ENCODE peak calls at places on chromosomes 6 and 20, in four cellular contexts. E is IMR-90, V is GM12878, Y is K562. J is an unnamed sample.

GRCh38 chr20:44001667-44002596 is 87.3 kb downstream of the TOX2 start:
- DNase-seq in E (no peak), V (peak), Y (no peak), J (no peak)

GRCh38 chr6:74939309-74939708 is 266.5 kb downstream of the COL12A1 start:
- DNase-seq in E (no peak), V (no peak), Y (no peak), J (no peak)

GRCh38 chr20:50242863-50243609 is 52.4 kb downstream of the CEBPB start:
- DNase-seq in E (no peak), V (no peak), Y (no peak), J (no peak)

GRCh38 chr20:8481636-8482035 is 349.6 kb downstream of the PLCB1 start:
- DNase-seq in E (peak), V (no peak), Y (no peak), J (no peak)

GRCh38 chr6:106974999-106975698 is 620 bp upstream of the CD24 start:
- DNase-seq in E (no peak), V (no peak), Y (peak), J (peak)

GRCh38 chr6:20569000-20569610 is 34.8 kb downstream of the CDKAL1 start:
- DNase-seq in E (peak), V (no peak), Y (no peak), J (no peak)

GRCh38 chr6:168864541-168865495 is 388.8 kb downstream of the THBS2 start:
- DNase-seq in E (no peak), V (no peak), Y (no peak), J (no peak)

GRCh38 chr6:131552572-131552971 is 20.5 kb upstream of the ARG1 start:
- DNase-seq in E (no peak), V (no peak), Y (no peak), J (no peak)

GRCh38 chr6:1765160-1765900 is 155.6 kb downstream of the FOXC1 start:
- DNase-seq in E (no peak), V (no peak), Y (no peak), J (no peak)

GRCh38 chr20:24894967-24895366 is 54.1 kb upstream of the CST7 start:
- DNase-seq in E (no peak), V (no peak), Y (no peak), J (no peak)

GRCh38 chr6:117411474-117411873 is 14.3 kb downstream of the ROS1 start:
- DNase-seq in E (no peak), V (no peak), Y (no peak), J (no peak)

GRCh38 chr20:47370850-47371782 is 14.6 kb upstream of the ZMYND8 start:
- DNase-seq in E (no peak), V (no peak), Y (no peak), J (no peak)

GRCh38 chr6:36986704-36987047 is 680 bp upstream of the MTCH1 start:
- DNase-seq in E (no peak), V (no peak), Y (no peak), J (no peak)

GRCh38 chr20:30484009-30484748 is 773.3 kb upstream of the DEFB115 start:
- DNase-seq in E (no peak), V (no peak), Y (no peak), J (peak)

GRCh38 chr6:46931416-46931815 is 9.7 kb upstream of the ADGRF5 start:
- DNase-seq in E (no peak), V (no peak), Y (no peak), J (no peak)

GRCh38 chr6:165146456-165146855 is 162.9 kb downstream of the C6orf118 start:
- DNase-seq in E (no peak), V (no peak), Y (no peak), J (no peak)

GRCh38 chr20:53800883-53801604 is 207.4 kb upstream of the ZNF217 start:
- DNase-seq in E (no peak), V (no peak), Y (peak), J (no peak)

DNA sequence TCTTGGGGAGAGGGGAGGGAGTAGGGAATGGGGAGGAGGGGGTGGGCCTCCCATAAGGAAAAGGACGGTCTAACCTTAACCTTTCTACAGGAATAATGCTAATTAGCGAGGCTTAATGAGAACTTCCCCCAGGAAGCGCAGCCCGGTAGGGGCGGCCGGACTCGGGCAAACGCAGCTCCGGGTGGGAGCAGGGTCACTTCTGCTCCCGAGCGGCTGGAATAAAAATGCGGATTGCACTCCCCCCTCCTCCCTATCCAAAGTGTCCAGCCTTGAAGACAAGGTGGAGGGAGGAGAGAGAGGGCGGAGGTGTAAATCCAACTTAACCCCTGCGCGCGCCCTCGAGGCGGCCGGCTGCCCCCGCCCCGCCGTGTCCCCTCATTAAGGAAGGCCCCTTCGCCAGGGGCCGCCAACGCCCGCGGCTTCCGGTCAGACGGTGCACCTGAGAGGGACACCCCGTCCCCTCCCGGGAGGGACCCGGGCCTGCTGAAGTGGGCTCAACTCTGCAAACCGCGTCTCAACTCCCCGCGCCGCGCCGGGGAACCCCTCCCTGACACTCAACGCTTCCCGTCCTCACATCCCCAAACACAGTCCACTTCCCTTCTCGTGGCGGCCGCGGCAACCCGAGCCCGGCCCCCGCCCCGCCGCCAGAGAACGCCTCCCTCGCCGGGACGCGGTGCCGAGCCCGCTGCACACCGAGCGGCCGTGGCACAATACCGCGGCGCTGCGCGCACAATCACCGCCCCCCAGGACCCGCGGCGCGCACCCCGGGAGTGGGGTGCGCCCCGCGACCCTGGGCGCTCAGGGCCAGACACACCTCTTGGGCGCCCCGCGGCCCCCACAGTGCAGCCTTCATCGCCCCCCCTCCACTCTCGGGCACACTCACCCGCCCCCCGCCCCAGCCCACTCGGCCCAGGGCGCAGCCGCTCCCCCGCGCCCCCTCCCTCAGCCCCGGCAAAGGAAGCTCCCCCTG is 102.6 kb downstream of the NOL4L start:
- DNase-seq in E (no peak), V (no peak), Y (no peak), J (peak)
- TF ChIP-seq RCOR1 in E (no peak), V (no peak), Y (no peak), J (no peak)

DNA sequence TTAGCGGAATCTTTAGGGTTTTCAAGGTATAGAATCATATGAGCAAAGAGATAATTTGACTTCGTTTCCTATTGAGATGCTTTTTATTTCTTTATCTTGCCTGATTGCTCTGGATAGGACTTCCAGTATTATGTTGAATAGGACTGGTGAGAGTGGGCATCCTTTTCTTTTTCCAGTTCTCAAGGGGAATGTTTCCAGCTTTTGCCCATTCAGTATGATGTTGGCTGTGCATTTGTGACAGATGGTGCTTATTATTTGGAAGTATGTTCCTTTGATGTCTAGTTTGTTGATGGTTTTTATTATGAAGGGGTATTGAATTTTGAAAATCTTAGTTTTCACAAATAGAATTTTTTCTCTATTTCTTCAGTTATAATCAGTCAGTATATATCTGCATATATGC is 656.6 kb upstream of the MAP3K7 start:
- DNase-seq in E (no peak), V (no peak), Y (no peak), J (no peak)
- TF ChIP-seq MXI1 in E (no peak), V (no peak), Y (no peak), J (no peak)

DNA sequence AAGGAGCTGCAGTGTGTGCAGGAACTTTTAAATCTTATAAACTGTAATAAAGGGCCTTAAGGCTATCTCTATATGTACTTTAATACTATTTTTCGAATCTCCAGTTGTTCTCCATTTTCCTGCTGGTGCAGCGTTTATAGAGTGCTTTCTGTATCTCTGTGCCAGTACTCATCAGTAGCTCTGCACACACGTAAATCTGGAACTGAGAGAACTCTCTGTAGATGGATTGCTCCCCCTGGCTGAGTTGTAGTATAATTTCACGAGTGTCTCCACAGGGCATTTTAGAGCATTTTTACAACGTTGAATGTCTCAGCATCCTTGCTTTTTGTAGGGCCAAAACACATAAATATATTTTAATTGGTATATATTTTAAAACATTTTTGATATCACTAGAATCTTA is 256.5 kb downstream of the TRDN start:
- DNase-seq in E (no peak), V (no peak), Y (no peak), J (peak)
- TF ChIP-seq RCOR1 in E (no peak), V (no peak), Y (no peak), J (no peak)

GRCh38 chr6:163694988-163695942 is 280.7 kb downstream of the QKI start:
- DNase-seq in E (no peak), V (no peak), Y (no peak), J (no peak)
- TF ChIP-seq MXI1 in E (no peak), V (no peak), Y (no peak), J (no peak)

GRCh38 chr6:158406736-158407135 is 94.5 kb downstream of the TULP4 start:
- DNase-seq in E (no peak), V (no peak), Y (no peak), J (no peak)

GRCh38 chr6:158409451-158409850 is 97.2 kb downstream of the TULP4 start:
- DNase-seq in E (peak), V (no peak), Y (no peak), J (peak)

GRCh38 chr6:158410784-158411183 is 98.5 kb downstream of the TULP4 start:
- DNase-seq in E (no peak), V (no peak), Y (no peak), J (no peak)

GRCh38 chr6:158408013-158408412 is 95.7 kb downstream of the TULP4 start:
- DNase-seq in E (no peak), V (no peak), Y (no peak), J (no peak)

DNA sequence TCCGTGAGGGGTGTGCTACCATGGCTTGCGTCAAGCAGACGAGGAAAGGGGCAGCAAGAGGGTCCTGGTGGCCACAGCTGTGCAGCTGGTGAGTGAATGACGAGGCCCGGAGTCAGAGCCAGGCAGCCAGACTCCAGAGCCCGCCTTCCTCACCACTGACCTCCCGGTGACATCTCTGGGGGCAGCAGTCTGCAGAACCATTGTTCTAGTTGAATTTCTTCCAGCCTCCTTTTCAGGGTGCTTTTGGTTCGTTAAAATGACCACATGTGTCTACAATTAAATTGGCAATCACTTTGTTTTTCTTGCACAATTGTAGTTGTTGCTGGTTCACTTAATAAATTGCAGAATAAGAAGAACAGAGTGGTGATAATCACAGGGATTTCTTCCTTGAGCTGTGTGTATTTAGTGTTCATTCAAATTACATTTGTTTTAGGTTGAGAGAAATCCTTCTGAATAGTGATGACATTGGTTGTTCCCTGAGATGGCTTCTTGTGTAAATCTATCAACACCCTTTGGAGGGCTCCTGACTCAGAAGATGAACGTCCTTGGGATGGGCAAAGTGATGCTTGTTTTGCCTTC is 96.4 kb downstream of the TULP4 start:
- DNase-seq in E (peak), V (no peak), Y (no peak), J (peak)
- TF ChIP-seq RCOR1 in E (no peak), V (no peak), Y (no peak), J (no peak)

GRCh38 chr20:528923-529594 is 14.5 kb downstream of the CSNK2A1 start:
- DNase-seq in E (peak), V (no peak), Y (no peak), J (no peak)
- TF ChIP-seq MXI1 in E (no peak), V (no peak), Y (no peak), J (no peak)

DNA sequence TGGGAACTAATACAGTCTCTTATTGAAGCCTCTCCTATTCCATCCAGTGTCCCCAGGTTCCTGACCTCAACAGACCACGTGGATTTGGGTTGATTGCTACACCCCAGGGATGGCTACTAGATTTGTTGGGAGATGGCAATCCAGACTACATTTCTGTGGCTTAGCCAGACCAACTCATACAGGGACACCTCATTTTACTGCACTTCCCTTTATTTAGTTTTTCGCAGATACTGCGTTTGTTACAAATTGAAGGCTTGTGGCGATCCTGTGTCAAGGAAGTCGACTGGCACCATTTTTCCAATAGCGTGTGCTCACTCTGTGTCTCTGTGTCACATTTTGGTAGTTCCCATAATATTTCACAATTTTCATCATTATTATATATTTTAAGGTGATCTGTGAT is 10.3 kb upstream of the MTRF1L start:
- DNase-seq in E (no peak), V (no peak), Y (no peak), J (no peak)
- TF ChIP-seq RCOR1 in E (no peak), V (no peak), Y (no peak), J (no peak)

DNA sequence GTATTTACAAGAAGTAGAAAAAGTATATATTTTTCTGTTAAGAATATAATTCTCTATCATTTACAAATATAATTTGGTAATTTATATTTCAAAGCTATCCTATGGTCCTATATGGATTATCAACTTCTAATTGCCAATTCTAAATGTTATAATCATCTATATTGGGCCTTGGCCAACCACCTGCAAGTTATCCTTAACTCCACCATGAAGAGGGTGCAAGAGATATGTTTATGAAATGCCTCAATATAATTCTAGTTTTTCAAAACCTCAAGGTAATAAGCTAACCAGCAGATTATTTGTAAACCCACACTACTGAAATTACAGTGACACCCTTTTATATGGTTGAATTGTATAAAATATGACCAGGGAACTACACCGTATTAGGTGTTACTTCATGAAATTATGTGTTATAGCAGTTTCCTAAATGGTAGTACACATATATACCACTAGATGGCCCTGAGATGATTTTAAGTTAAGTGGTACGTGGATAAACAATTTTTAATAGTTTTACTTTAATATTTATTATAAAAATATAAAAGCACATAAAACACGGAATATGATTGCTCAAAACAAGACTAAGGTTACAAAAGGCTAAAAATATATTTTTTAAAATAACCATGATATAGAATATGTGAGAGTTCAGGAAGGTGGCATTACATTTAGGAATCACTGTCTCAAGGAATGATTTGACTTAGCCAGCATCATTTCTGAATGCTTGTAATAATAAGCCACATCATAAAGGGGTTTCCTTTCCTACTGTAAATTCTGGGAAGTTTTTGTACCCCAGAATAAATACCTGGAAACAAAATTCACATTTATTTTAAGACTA is 9.8 kb upstream of the PNISR start:
- DNase-seq in E (peak), V (no peak), Y (peak), J (peak)
- TF ChIP-seq MXI1 in E (no peak), V (no peak), Y (no peak), J (no peak)

GRCh38 chr6:100346203-100346602 is 118.5 kb downstream of the SIM1 start:
- DNase-seq in E (peak), V (no peak), Y (no peak), J (no peak)
- TF ChIP-seq RCOR1 in E (no peak), V (no peak), Y (no peak), J (no peak)